ENCODE peak calls at places on chromosomes 2 and 18, in four cellular contexts. One of them, this sample, is unnamed.

GRCh38 chr2:190443778-190444481 is 35.8 kb downstream of the MFSD6 start:
- DNase-seq in HepG2: no peak
- DNase-seq in K562: no peak
- DNase-seq in HCT116: no peak
- DNase-seq in this sample: no peak

GRCh38 chr2:196410008-196410407 is 229.5 kb upstream of the CCDC150 start:
- DNase-seq in HepG2: no peak
- DNase-seq in HCT116: no peak
- DNase-seq in K562: no peak
- DNase-seq in this sample: no peak

GRCh38 chr2:144426981-144427479 is 92.9 kb downstream of the ZEB2 start:
- DNase-seq in K562: no peak
- DNase-seq in HepG2: peak; percentile 82
- DNase-seq in HCT116: no peak
- DNase-seq in this sample: no peak

GRCh38 chr2:189613077-189613636 is 32.6 kb upstream of the SLC40A1 start:
- DNase-seq in HepG2: peak; percentile 96
- DNase-seq in HCT116: no peak
- DNase-seq in K562: peak; percentile 88
- DNase-seq in this sample: no peak

GRCh38 chr2:190216829-190217228 is 102.8 kb downstream of the HIBCH start:
- DNase-seq in HCT116: no peak
- DNase-seq in HepG2: peak; percentile 35
- DNase-seq in K562: peak; percentile 38
- DNase-seq in this sample: no peak

GRCh38 chr18:37489011-37489410 is 76.6 kb downstream of the CELF4 start:
- DNase-seq in HepG2: no peak
- DNase-seq in K562: no peak
- DNase-seq in HCT116: no peak
- DNase-seq in this sample: no peak

GRCh38 chr2:71609958-71610357 is 156.6 kb downstream of the DYSF start:
- DNase-seq in K562: peak; percentile 21
- DNase-seq in HepG2: no peak
- DNase-seq in HCT116: peak; percentile 24
- DNase-seq in this sample: peak; percentile 27

GRCh38 chr2:7691961-7692656 is 774.9 kb downstream of the RNF144A start:
- DNase-seq in HepG2: no peak
- DNase-seq in HCT116: no peak
- DNase-seq in K562: no peak
- DNase-seq in this sample: no peak

GRCh38 chr2:34025196-34025595 is 426.1 kb upstream of the FAM98A start:
- DNase-seq in HCT116: no peak
- DNase-seq in K562: no peak
- DNase-seq in HepG2: no peak
- DNase-seq in this sample: no peak

GRCh38 chr2:216348909-216349308 is 23.4 kb downstream of the MARCHF4 start:
- DNase-seq in HCT116: no peak
- DNase-seq in HepG2: no peak
- DNase-seq in K562: no peak
- DNase-seq in this sample: no peak

GRCh38 chr2:172865422-172865821 is 129.8 kb downstream of the RAPGEF4 start:
- DNase-seq in K562: no peak
- DNase-seq in HepG2: no peak
- DNase-seq in HCT116: no peak
- DNase-seq in this sample: no peak

GRCh38 chr18:48052845-48053244 is 122.4 kb upstream of the SMAD2 start:
- DNase-seq in HCT116: no peak
- DNase-seq in K562: no peak
- DNase-seq in HepG2: no peak
- DNase-seq in this sample: no peak

GRCh38 chr18:9466911-9467310 is 8.4 kb upstream of the RALBP1 start:
- DNase-seq in HepG2: no peak
- DNase-seq in HCT116: no peak
- DNase-seq in K562: no peak
- DNase-seq in this sample: no peak

GRCh38 chr2:133993160-133993559 is 260.7 kb upstream of the MGAT5 start:
- DNase-seq in HepG2: no peak
- DNase-seq in HCT116: no peak
- DNase-seq in K562: no peak
- DNase-seq in this sample: no peak

GRCh38 chr2:213015387-213016165 is 135.8 kb downstream of the IKZF2 start:
- DNase-seq in K562: no peak
- DNase-seq in HCT116: no peak
- DNase-seq in HepG2: no peak
- DNase-seq in this sample: no peak

GRCh38 chr18:22167091-22167470 is 2.3 kb upstream of the GATA6 start:
- DNase-seq in K562: no peak
- DNase-seq in HCT116: no peak
- DNase-seq in HepG2: no peak
- DNase-seq in this sample: no peak

GRCh38 chr2:222318026-222318711 is 19.4 kb upstream of the PAX3 start:
- DNase-seq in K562: peak; percentile 15
- DNase-seq in HCT116: peak; percentile 35
- DNase-seq in HepG2: peak; percentile 53
- DNase-seq in this sample: peak; percentile 30

GRCh38 chr18:67519582-67519981 is 3.1 kb upstream of the DSEL start:
- DNase-seq in HCT116: no peak
- DNase-seq in HepG2: no peak
- DNase-seq in K562: no peak
- DNase-seq in this sample: no peak

GRCh38 chr18:67520276-67521035 is 3.9 kb upstream of the DSEL start:
- DNase-seq in K562: no peak
- DNase-seq in HCT116: no peak
- DNase-seq in HepG2: no peak
- DNase-seq in this sample: no peak

DNA sequence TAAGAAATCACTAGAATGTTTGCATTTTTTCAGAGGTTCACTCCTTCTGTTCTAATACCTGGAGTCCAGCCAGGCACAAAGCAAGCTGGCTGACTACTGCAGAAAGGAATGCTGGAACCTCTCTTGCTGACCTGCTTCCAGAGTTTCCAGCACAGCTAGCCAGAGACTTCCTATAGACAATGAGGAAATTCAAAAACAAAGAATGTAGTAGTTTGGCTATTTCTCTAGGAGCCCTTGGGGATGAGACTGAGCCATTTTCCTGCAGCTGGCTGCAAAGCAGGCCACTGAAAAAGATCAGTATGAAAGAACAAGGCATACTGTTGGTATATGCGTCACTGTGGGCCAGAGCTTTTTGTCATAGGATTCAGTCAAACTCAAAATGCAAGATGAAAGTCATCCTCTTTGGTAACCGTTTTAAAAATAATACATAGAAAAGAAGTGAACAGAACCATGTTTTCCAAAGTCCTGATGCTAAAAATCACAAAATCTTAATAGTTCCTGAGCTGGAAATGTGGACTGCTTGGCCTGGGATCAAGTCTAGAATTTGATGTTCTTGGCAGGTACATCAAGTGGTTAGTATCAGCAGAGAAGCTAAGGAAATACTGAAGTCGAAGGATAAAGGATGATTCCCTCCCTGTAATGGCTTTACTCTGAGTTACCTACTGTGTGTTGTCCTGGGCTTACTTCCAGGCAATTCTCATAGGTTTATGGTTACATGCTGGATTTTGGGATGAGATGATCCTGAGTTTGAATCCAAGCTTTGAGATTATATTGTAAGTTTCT is 9.0 kb upstream of the DSEL start:
- DNase-seq in HepG2: peak; percentile 36
- DNase-seq in K562: no peak
- DNase-seq in HCT116: no peak
- DNase-seq in this sample: peak; percentile 55
- TF ChIP-seq TCF7L2 in HepG2: no peak
- TF ChIP-seq TCF7L2 in K562: no peak
- TF ChIP-seq TCF7L2 in HCT116: no peak
- TF ChIP-seq TCF7L2 in this sample: no peak

GRCh38 chr2:150552421-150552820 is 65.0 kb upstream of the RND3 start:
- DNase-seq in K562: no peak
- DNase-seq in HCT116: no peak
- DNase-seq in HepG2: no peak
- DNase-seq in this sample: no peak

GRCh38 chr2:150561076-150561475 is 73.6 kb upstream of the RND3 start:
- DNase-seq in K562: no peak
- DNase-seq in HCT116: no peak
- DNase-seq in HepG2: no peak
- DNase-seq in this sample: no peak

GRCh38 chr2:150554046-150554445 is 66.6 kb upstream of the RND3 start:
- DNase-seq in K562: no peak
- DNase-seq in HCT116: no peak
- DNase-seq in HepG2: no peak
- DNase-seq in this sample: no peak

GRCh38 chr2:150557020-150557644 is 69.7 kb upstream of the RND3 start:
- DNase-seq in K562: no peak
- DNase-seq in HepG2: no peak
- DNase-seq in HCT116: no peak
- DNase-seq in this sample: no peak

GRCh38 chr2:150555957-150556356 is 68.5 kb upstream of the RND3 start:
- DNase-seq in K562: no peak
- DNase-seq in HepG2: no peak
- DNase-seq in HCT116: no peak
- DNase-seq in this sample: no peak
- TF ChIP-seq REST in K562: no peak
- TF ChIP-seq REST in HepG2: no peak
- TF ChIP-seq REST in HCT116: no peak
- TF ChIP-seq REST in this sample: no peak

GRCh38 chr18:77067315-77068061 is 65.1 kb downstream of the MBP start:
- DNase-seq in HCT116: peak; percentile 75
- DNase-seq in K562: no peak
- DNase-seq in HepG2: peak; percentile 34
- DNase-seq in this sample: peak; percentile 90
- TF ChIP-seq POLR2AphosphoS5 in HCT116: peak; percentile 17
- TF ChIP-seq POLR2AphosphoS5 in K562: no peak
- TF ChIP-seq POLR2AphosphoS5 in HepG2: no peak
- TF ChIP-seq POLR2AphosphoS5 in this sample: no peak

GRCh38 chr2:207185372-207185771 is 19.6 kb upstream of the KLF7 start:
- DNase-seq in K562: no peak
- DNase-seq in HepG2: no peak
- DNase-seq in HCT116: no peak
- DNase-seq in this sample: no peak

GRCh38 chr2:207189040-207189439 is 23.3 kb upstream of the KLF7 start:
- DNase-seq in HCT116: no peak
- DNase-seq in K562: no peak
- DNase-seq in HepG2: no peak
- DNase-seq in this sample: no peak

GRCh38 chr2:207184768-207185167 is 19.0 kb upstream of the KLF7 start:
- DNase-seq in K562: no peak
- DNase-seq in HepG2: no peak
- DNase-seq in HCT116: no peak
- DNase-seq in this sample: no peak

GRCh38 chr2:207184348-207184747 is 18.6 kb upstream of the KLF7 start:
- DNase-seq in K562: no peak
- DNase-seq in HepG2: no peak
- DNase-seq in HCT116: no peak
- DNase-seq in this sample: no peak

DNA sequence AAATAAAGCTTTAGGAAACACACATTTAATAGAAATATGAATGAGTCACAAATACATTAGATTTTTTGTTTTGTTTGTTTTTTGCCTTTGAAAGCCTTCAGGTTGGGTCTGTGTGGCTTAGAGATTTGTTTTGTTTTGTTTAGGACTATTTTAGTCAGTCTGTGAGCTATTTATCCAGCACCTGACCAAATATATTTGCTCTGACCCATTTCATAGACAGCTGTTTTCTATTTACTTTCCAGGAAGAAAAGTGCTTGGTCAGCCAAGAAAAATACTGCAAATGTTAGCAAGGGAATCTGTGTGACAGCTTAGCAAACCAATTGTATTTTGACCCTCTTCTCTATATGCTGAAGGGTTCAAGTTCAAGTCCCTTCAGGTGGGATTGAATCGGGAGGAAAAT is 22.9 kb upstream of the KLF7 start:
- DNase-seq in K562: no peak
- DNase-seq in HCT116: no peak
- DNase-seq in HepG2: no peak
- DNase-seq in this sample: peak; percentile 78
- TF ChIP-seq TCF7L2 in K562: no peak
- TF ChIP-seq TCF7L2 in HCT116: no peak
- TF ChIP-seq TCF7L2 in HepG2: no peak
- TF ChIP-seq TCF7L2 in this sample: no peak

GRCh38 chr2:156189584-156189983 is 142.9 kb downstream of the NR4A2 start:
- DNase-seq in HepG2: no peak
- DNase-seq in K562: no peak
- DNase-seq in HCT116: no peak
- DNase-seq in this sample: no peak

GRCh38 chr2:156190532-156190931 is 142.0 kb downstream of the NR4A2 start:
- DNase-seq in HCT116: no peak
- DNase-seq in HepG2: no peak
- DNase-seq in K562: no peak
- DNase-seq in this sample: no peak

GRCh38 chr2:156191547-156191946 is 141.0 kb downstream of the NR4A2 start:
- DNase-seq in K562: no peak
- DNase-seq in HCT116: no peak
- DNase-seq in HepG2: no peak
- DNase-seq in this sample: no peak

GRCh38 chr2:156192468-156192867 is 140.1 kb downstream of the NR4A2 start:
- DNase-seq in HepG2: no peak
- DNase-seq in K562: no peak
- DNase-seq in HCT116: no peak
- DNase-seq in this sample: no peak

GRCh38 chr2:156189143-156189542 is 143.4 kb downstream of the NR4A2 start:
- DNase-seq in K562: no peak
- DNase-seq in HepG2: peak; percentile 83
- DNase-seq in HCT116: no peak
- DNase-seq in this sample: no peak
- TF ChIP-seq REST in K562: no peak
- TF ChIP-seq REST in HepG2: no peak
- TF ChIP-seq REST in HCT116: no peak
- TF ChIP-seq REST in this sample: no peak

DNA sequence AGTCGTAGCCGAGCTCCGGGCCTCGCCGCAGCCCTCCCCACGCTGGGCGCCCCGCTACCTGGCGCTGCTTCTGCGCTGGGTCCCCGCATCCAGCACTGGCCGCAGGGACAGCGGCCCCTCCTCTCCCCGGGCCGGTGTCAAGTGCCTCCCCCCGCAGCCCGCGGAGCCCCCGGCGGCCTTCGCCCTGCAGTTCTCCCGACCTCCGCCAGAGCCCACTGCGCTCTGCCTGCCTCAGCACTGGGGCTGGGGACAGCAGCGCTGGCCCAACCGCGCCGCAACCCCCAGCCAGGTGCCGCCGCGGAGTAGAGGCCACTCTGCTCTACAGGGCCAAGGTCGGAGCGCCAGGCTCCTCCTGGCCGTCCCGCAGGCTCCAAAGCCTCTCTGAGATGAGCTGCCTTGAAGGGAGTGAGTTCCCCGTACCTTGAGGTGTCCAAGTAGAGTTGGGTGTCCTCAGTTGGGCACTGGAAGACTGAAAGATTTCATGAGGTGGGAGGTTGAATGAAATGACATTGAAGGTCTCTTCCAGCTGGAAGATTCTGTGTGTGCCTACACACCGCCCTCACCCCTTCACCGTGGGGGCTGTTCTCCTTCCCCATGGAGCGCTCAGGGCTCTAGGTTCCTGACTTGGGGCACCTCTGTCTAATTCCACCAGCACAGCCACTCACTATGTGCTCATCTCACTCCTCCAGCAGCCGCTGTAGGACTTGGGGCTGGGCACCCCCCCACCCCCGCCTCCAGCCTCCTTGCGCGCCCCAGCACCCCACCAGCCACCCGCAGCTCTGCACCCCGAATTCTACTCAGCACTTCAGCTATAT is 854 bp upstream of the DNMT3A start:
- DNase-seq in HepG2: peak; percentile 78
- DNase-seq in HCT116: peak; percentile 38
- DNase-seq in K562: peak; percentile 76
- DNase-seq in this sample: peak; percentile 41
- TF ChIP-seq POLR2AphosphoS5 in HepG2: no peak
- TF ChIP-seq POLR2AphosphoS5 in HCT116: no peak
- TF ChIP-seq POLR2AphosphoS5 in K562: no peak
- TF ChIP-seq POLR2AphosphoS5 in this sample: no peak

GRCh38 chr2:19688059-19688458 is 213.7 kb downstream of the TTC32 start:
- DNase-seq in HCT116: no peak
- DNase-seq in HepG2: no peak
- DNase-seq in K562: no peak
- DNase-seq in this sample: no peak
- TF ChIP-seq TCF7L2 in HCT116: no peak
- TF ChIP-seq TCF7L2 in HepG2: no peak
- TF ChIP-seq TCF7L2 in K562: no peak
- TF ChIP-seq TCF7L2 in this sample: no peak